ENCODE peak calls at places on chromosomes 2 and 18, in four cellular contexts. K is GM12878, M is H1, Z is HepG2. R is an unnamed sample.
A peak's percentile ranks its signal among the peaks of the same experiment; 100 is the strongest.

GRCh38 chr2:145096582-145096981 is 576.7 kb upstream of the ZEB2 start:
- DNase-seq in K (no peak), M (no peak), Z (no peak), R (no peak)

GRCh38 chr2:218230882-218231281 is 13.9 kb downstream of the ARPC2 start:
- DNase-seq in K (no peak), M (no peak), Z (peak; percentile 70), R (no peak)

GRCh38 chr2:100786297-100786658 is 33.7 kb upstream of the NPAS2 start:
- DNase-seq in K (no peak), M (no peak), Z (no peak), R (no peak)

GRCh38 chr2:46187112-46187618 is 110.0 kb upstream of the EPAS1 start:
- DNase-seq in K (peak; percentile 70), M (no peak), Z (peak; percentile 86), R (no peak)

GRCh38 chr2:1601471-1602358 is 142.6 kb downstream of the PXDN start:
- DNase-seq in K (no peak), M (no peak), Z (peak; percentile 21), R (no peak)

GRCh38 chr2:10934979-10935350 is 23.2 kb downstream of the KCNF1 start:
- DNase-seq in K (no peak), M (no peak), Z (no peak), R (no peak)

GRCh38 chr18:49845629-49846252 is 32.4 kb upstream of the ACAA2 start:
- DNase-seq in K (no peak), M (no peak), Z (no peak), R (no peak)

GRCh38 chr2:199940373-199940772 is 14.9 kb downstream of the TYW5 start:
- DNase-seq in K (no peak), M (no peak), Z (peak; percentile 40), R (no peak)

GRCh38 chr18:58135806-58136331 is 91.8 kb downstream of the NEDD4L start:
- DNase-seq in K (peak; percentile 45), M (peak; percentile 70), Z (peak; percentile 31), R (peak; percentile 49)

GRCh38 chr2:219293736-219294201 is 14.6 kb downstream of the DNAJB2 start:
- DNase-seq in K (no peak), M (no peak), Z (no peak), R (no peak)

DNA sequence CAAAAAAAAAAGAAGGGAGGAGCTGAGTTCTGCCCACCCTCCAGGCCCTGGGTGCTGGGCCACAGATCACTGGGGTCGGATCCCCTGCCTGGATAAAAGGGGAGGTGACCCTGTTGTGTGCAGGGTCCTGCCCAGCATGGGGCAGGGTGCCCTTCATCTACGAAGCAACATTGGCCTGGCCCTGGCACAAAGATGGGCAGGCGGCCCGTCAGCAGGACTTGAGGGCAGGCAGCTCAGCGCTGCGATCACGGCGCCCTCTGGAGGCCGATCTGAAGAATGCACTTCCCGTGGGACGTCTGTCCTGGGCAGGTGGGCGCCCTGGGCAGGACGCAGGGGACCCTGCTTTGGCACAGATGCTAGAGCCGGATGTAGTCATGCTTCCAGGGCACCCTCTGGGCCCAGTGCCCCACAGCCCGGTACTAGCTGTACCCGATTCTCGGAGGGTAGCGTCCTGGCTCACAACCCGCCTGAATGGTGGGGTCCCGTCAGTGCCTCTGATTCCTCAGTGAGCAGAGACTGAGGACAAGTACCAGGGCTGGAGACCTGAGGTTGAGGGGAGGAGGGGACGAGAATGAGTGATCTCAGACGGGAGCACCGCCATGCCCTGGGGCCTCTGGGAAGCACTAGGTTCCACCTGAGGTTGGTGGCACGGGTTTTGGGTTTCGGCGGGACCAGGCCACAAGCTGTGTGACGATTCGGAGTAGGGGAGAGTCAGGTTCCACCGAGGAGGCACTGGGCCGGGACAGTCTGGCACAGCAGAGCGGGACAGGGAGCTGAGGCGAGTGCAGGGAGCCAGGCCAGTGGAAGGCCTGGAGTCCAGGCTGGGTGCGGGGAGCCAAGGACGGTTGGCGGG is 18.0 kb downstream of the ARID5A start:
- DNase-seq in K (no peak), M (peak; percentile 90), Z (peak; percentile 44), R (no peak)
- H3K4me1 ChIP-seq in K (no peaks in the 10 kb centered on the region), M (no peaks in the 10 kb centered on the region), Z (peaks cover 69% of the 10 kb centered on the region), R (peaks cover 22% of the 10 kb centered on the region)

GRCh38 chr2:54475919-54476318 is 19.8 kb downstream of the SPTBN1 start:
- DNase-seq in K (no peak), M (no peak), Z (no peak), R (no peak)
- TF ChIP-seq SUZ12 in K (no peak), M (no peak), Z (no peak), R (no peak)

DNA sequence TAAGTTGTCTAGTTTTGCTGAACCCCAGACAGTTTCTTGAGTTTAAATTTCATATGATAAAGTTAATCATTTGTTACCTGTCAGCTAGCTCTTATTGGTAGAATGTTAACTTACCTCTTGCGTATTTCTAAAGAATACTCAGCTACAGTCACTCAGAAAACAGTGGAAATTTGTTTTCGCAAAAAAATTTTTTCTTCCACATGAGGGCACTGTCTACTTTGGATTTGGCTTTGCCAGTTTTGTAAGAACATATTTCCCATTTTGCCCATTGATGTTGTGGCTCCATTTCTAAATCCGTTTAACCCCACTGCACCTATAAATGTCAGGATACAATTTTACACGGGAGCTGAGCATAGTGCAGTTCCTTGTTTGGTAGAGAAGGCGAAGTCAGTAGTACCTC is 19.1 kb upstream of the GCFC2 start:
- DNase-seq in K (no peak), M (no peak), Z (peak; percentile 12), R (no peak)
- TF ChIP-seq ZNF274 in K (no peak), M (no peak), Z (no peak), R (no peak)

GRCh38 chr2:227503433-227504406 is 31.8 kb downstream of the AGFG1 start:
- DNase-seq in K (no peak), M (no peak), Z (peak; percentile 50), R (no peak)
- H3K4me1 ChIP-seq in K (peaks cover 10% of the 10 kb centered on the region), M (peaks cover 10% of the 10 kb centered on the region), Z (peaks cover 48% of the 10 kb centered on the region), R (no peaks in the 10 kb centered on the region)

R was measured in NT2/D1.